ENCODE peak calls at places on chromosome 5, in six cellular contexts. K, L, A, F, T and J are unnamed samples.
A peak's percentile ranks its signal among the peaks of the same experiment; 100 is the strongest.

GRCh38 chr5:33891731-33892418 is at the start of gene ADAMTS12:
- DNase-seq in K (no peak), L (peak; percentile 84), A (no peak), F (no peak), T (no peak), J (peak; percentile 82)

GRCh38 chr5:129447968-129448367 is 12.1 kb upstream of the ADAMTS19 start:
- DNase-seq in K (no peak), L (no peak), A (no peak), F (no peak), T (no peak), J (no peak)

GRCh38 chr5:3310551-3311340 is 284.9 kb upstream of the IRX1 start:
- DNase-seq in K (no peak), L (peak; percentile 22), A (no peak), F (no peak), T (no peak), J (no peak)

GRCh38 chr5:3025392-3025791 is 273.9 kb upstream of the IRX2 start:
- DNase-seq in K (no peak), L (no peak), A (no peak), F (no peak), T (no peak), J (no peak)

GRCh38 chr5:40775846-40776657 is 20.3 kb upstream of the TTC33 start:
- DNase-seq in K (no peak), L (no peak), A (no peak), F (no peak), T (no peak), J (no peak)

GRCh38 chr5:1161832-1162229 is 39.6 kb upstream of the SLC6A19 start:
- DNase-seq in K (peak; percentile 24), L (no peak), A (no peak), F (no peak), T (no peak), J (no peak)

GRCh38 chr5:143932584-143932983 is 120.6 kb downstream of the HMHB1 start:
- DNase-seq in K (no peak), L (no peak), A (no peak), F (no peak), T (no peak), J (no peak)

GRCh38 chr5:151195622-151196021 is 28.3 kb downstream of the CCDC69 start:
- DNase-seq in K (no peak), L (no peak), A (no peak), F (no peak), T (peak; percentile 77), J (no peak)

GRCh38 chr5:140802781-140803271 is 2.0 kb downstream of the PCDHA3 start:
- DNase-seq in K (no peak), L (peak; percentile 27), A (no peak), F (no peak), T (no peak), J (no peak)

GRCh38 chr5:167245871-167246270 is 1045.6 kb upstream of the WWC1 start:
- DNase-seq in K (no peak), L (peak; percentile 48), A (no peak), F (no peak), T (no peak), J (peak; percentile 18)

GRCh38 chr5:138714694-138715093 is 38.5 kb upstream of the CTNNA1 start:
- DNase-seq in K (no peak), L (no peak), A (no peak), F (no peak), T (no peak), J (no peak)

GRCh38 chr5:135504376-135504775 is 31.4 kb downstream of the NEUROG1 start:
- DNase-seq in K (no peak), L (no peak), A (no peak), F (no peak), T (no peak), J (no peak)

GRCh38 chr5:5454405-5454804 is 31.9 kb downstream of the ICE1 start:
- DNase-seq in K (no peak), L (no peak), A (no peak), F (no peak), T (no peak), J (no peak)

GRCh38 chr5:179142434-179143198 is 82.4 kb downstream of the ZNF354C start:
- DNase-seq in K (no peak), L (no peak), A (no peak), F (no peak), T (no peak), J (no peak)

GRCh38 chr5:134920848-134921575 is 16.1 kb downstream of the PCBD2 start:
- DNase-seq in K (no peak), L (no peak), A (no peak), F (no peak), T (no peak), J (no peak)

GRCh38 chr5:137128012-137128411 is 371.1 kb downstream of the SPOCK1 start:
- DNase-seq in K (no peak), L (no peak), A (no peak), F (no peak), T (no peak), J (no peak)

GRCh38 chr5:154521756-154522155 is 43.7 kb upstream of the HAND1 start:
- DNase-seq in K (no peak), L (peak; percentile 85), A (no peak), F (no peak), T (no peak), J (no peak)

GRCh38 chr5:174409070-174409469 is 315.3 kb upstream of the MSX2 start:
- DNase-seq in K (no peak), L (peak; percentile 65), A (no peak), F (no peak), T (peak; percentile 51), J (no peak)

GRCh38 chr5:109589983-109590382 is 99.7 kb upstream of the MAN2A1 start:
- DNase-seq in K (no peak), L (peak; percentile 72), A (no peak), F (no peak), T (peak; percentile 11), J (no peak)

GRCh38 chr5:3010953-3011763 is 259.7 kb upstream of the IRX2 start:
- DNase-seq in K (no peak), L (peak; percentile 26), A (no peak), F (no peak), T (no peak), J (no peak)

GRCh38 chr5:71932649-71933338 is 174.5 kb upstream of the MAP1B start:
- DNase-seq in K (peak; percentile 69), L (peak; percentile 81), A (no peak), F (peak; percentile 66), T (no peak), J (peak; percentile 12)

GRCh38 chr5:135239461-135240282 is 159.4 kb downstream of the MACROH2A1 start:
- DNase-seq in K (no peak), L (peak; percentile 76), A (no peak), F (peak; percentile 26), T (no peak), J (no peak)

GRCh38 chr5:128494516-128494915 is 43.5 kb downstream of the FBN2 start:
- DNase-seq in K (no peak), L (peak; percentile 73), A (no peak), F (no peak), T (no peak), J (no peak)

GRCh38 chr5:43315697-43316096 is 2.5 kb upstream of the HMGCS1 start:
- DNase-seq in K (no peak), L (no peak), A (no peak), F (no peak), T (no peak), J (no peak)

GRCh38 chr5:154708845-154709244 is 46.3 kb upstream of the LARP1 start:
- DNase-seq in K (no peak), L (no peak), A (no peak), F (no peak), T (peak; percentile 68), J (no peak)

GRCh38 chr5:143140492-143141231 is 262.8 kb downstream of the NR3C1 start:
- DNase-seq in K (no peak), L (no peak), A (no peak), F (no peak), T (no peak), J (no peak)

GRCh38 chr5:59673438-59674058 is 220.0 kb downstream of the PDE4D start:
- DNase-seq in K (peak; percentile 39), L (no peak), A (no peak), F (no peak), T (peak; percentile 48), J (peak; percentile 16)

GRCh38 chr5:6311568-6312501 is 66.5 kb downstream of the MED10 start:
- DNase-seq in K (peak; percentile 54), L (no peak), A (no peak), F (no peak), T (no peak), J (no peak)

GRCh38 chr5:137412136-137412535 is 87.0 kb downstream of the SPOCK1 start:
- DNase-seq in K (no peak), L (no peak), A (no peak), F (no peak), T (no peak), J (no peak)

GRCh38 chr5:32027717-32028321 is 146.3 kb downstream of the GOLPH3 start:
- DNase-seq in K (no peak), L (peak; percentile 58), A (no peak), F (no peak), T (peak; percentile 68), J (no peak)